ENCODE peak calls at places on chromosome 14, in six cellular contexts. A is activated CD4-positive, CD25-positive, alpha-beta regulatory T cell treated with anti-CD3 and anti-CD28 coated beads, Interleukin-2, amount 50 U/mL, for 72 hours; F is WTC11; Z is adipocyte; K is amniotic epithelial cell; D is stimulated activated CD4-positive, alpha-beta T cell treated with anti-CD3 and anti-CD28 coated beads, Interleukin-15, amount 100 ng/mL, for 1 hour. L is an unnamed sample.
A peak's percentile ranks its signal among the peaks of the same experiment; 100 is the strongest.

GRCh38 chr14:93269341-93270068 is 62.4 kb downstream of the UBR7 start:
- DNase-seq in A (no peak), F (no peak), Z (peak; percentile 41), K (peak; percentile 70), D (no peak), L (no peak)

GRCh38 chr14:54673193-54674121 is 106.5 kb downstream of the SAMD4A start:
- DNase-seq in A (no peak), F (no peak), Z (no peak), K (no peak), D (no peak), L (no peak)

GRCh38 chr14:100787659-100788058 is 38.3 kb upstream of the MEG3 start:
- DNase-seq in A (no peak), F (no peak), Z (no peak), K (no peak), D (no peak), L (no peak)

GRCh38 chr14:92513204-92513965 is at the start of gene RIN3:
- DNase-seq in A (peak; percentile 56), F (peak; percentile 67), Z (peak; percentile 74), K (peak; percentile 68), D (peak; percentile 24), L (peak; percentile 64)

GRCh38 chr14:85263916-85264315 is 266.0 kb upstream of the FLRT2 start:
- DNase-seq in A (no peak), F (no peak), Z (peak; percentile 58), K (no peak), D (no peak), L (no peak)

GRCh38 chr14:76644875-76645518 is 116.3 kb upstream of the VASH1 start:
- DNase-seq in A (no peak), F (peak; percentile 79), Z (peak; percentile 48), K (peak; percentile 7), D (no peak), L (no peak)

GRCh38 chr14:50785506-50786063 is 45.4 kb downstream of the NIN start:
- DNase-seq in A (no peak), F (no peak), Z (no peak), K (no peak), D (no peak), L (no peak)

GRCh38 chr14:64983439-64984310 is 3.0 kb upstream of the FNTB start:
- DNase-seq in A (no peak), F (no peak), Z (peak; percentile 84), K (peak; percentile 64), D (no peak), L (no peak)

GRCh38 chr14:62662811-62663477 is 382.3 kb downstream of the KCNH5 start:
- DNase-seq in A (no peak), F (peak; percentile 23), Z (peak; percentile 15), K (peak; percentile 93), D (no peak), L (no peak)

GRCh38 chr14:94648801-94649200 is 36.6 kb downstream of the SERPINA3 start:
- DNase-seq in A (no peak), F (no peak), Z (no peak), K (no peak), D (no peak), L (no peak)

GRCh38 chr14:84750763-84751554 is 779.0 kb upstream of the FLRT2 start:
- DNase-seq in A (no peak), F (no peak), Z (peak; percentile 70), K (peak; percentile 88), D (no peak), L (no peak)

GRCh38 chr14:72513994-72514659 is 379.8 kb downstream of the DPF3 start:
- DNase-seq in A (no peak), F (no peak), Z (peak; percentile 87), K (peak; percentile 51), D (no peak), L (no peak)

GRCh38 chr14:54565236-54566151 is 1.4 kb upstream of the SAMD4A start:
- DNase-seq in A (peak; percentile 76), F (peak; percentile 83), Z (peak; percentile 97), K (peak; percentile 77), D (peak; percentile 65), L (peak; percentile 96)

GRCh38 chr14:97713023-97713422 is 915.8 kb downstream of the VRK1 start:
- DNase-seq in A (no peak), F (no peak), Z (no peak), K (no peak), D (no peak), L (no peak)

GRCh38 chr14:89641495-89642162 is 224.6 kb upstream of the FOXN3 start:
- DNase-seq in A (no peak), F (no peak), Z (no peak), K (no peak), D (no peak), L (no peak)

GRCh38 chr14:85572845-85573244 is 42.9 kb downstream of the FLRT2 start:
- DNase-seq in A (no peak), F (no peak), Z (peak; percentile 77), K (peak; percentile 85), D (no peak), L (no peak)

GRCh38 chr14:23385840-23386657 is 9.2 kb downstream of the CMTM5 start:
- DNase-seq in A (no peak), F (no peak), Z (no peak), K (no peak), D (no peak), L (no peak)

GRCh38 chr14:68894123-68894522 is 85.0 kb downstream of the ACTN1 start:
- DNase-seq in A (no peak), F (no peak), Z (no peak), K (peak; percentile 42), D (no peak), L (no peak)

GRCh38 chr14:23181453-23181852 is 2.0 kb downstream of the SLC7A8 start:
- DNase-seq in A (no peak), F (no peak), Z (no peak), K (no peak), D (no peak), L (no peak)